ENCODE peak calls at places on chromosomes 3 and 15, in four cellular contexts. One of them, this sample, is unnamed. For H3K27me3, the result is how much of the 10 kb centered on the place peaks cover.

GRCh38 chr3:164832216-164832615 is 246.1 kb downstream of the SI start:
- DNase-seq in heart right ventricle: no peak
- DNase-seq in ascending aorta: no peak
- DNase-seq in IMR-90: no peak
- DNase-seq in this sample: no peak

GRCh38 chr3:153209596-153209995 is 47.6 kb downstream of the RAP2B start:
- DNase-seq in heart right ventricle: peak
- DNase-seq in ascending aorta: peak
- DNase-seq in IMR-90: peak
- DNase-seq in this sample: no peak

GRCh38 chr3:175255698-175256097 is 396.6 kb downstream of the NAALADL2 start:
- DNase-seq in heart right ventricle: no peak
- DNase-seq in ascending aorta: no peak
- DNase-seq in IMR-90: peak
- DNase-seq in this sample: no peak

GRCh38 chr3:177352424-177352823 is 155.1 kb upstream of the TBL1XR1 start:
- DNase-seq in heart right ventricle: no peak
- DNase-seq in ascending aorta: no peak
- DNase-seq in IMR-90: no peak
- DNase-seq in this sample: no peak

GRCh38 chr3:46984591-46985459 is 5.4 kb downstream of the NBEAL2 start:
- DNase-seq in heart right ventricle: no peak
- DNase-seq in ascending aorta: no peak
- DNase-seq in IMR-90: no peak
- DNase-seq in this sample: no peak

GRCh38 chr3:71254658-71255057 is 328.9 kb downstream of the FOXP1 start:
- DNase-seq in heart right ventricle: no peak
- DNase-seq in ascending aorta: no peak
- DNase-seq in IMR-90: peak
- DNase-seq in this sample: no peak

GRCh38 chr3:136893848-136894443 is 31.9 kb downstream of the NCK1 start:
- DNase-seq in heart right ventricle: no peak
- DNase-seq in ascending aorta: no peak
- DNase-seq in IMR-90: peak
- DNase-seq in this sample: no peak

GRCh38 chr3:164236856-164237255 is 841.4 kb downstream of the SI start:
- DNase-seq in heart right ventricle: no peak
- DNase-seq in ascending aorta: no peak
- DNase-seq in IMR-90: no peak
- DNase-seq in this sample: no peak

GRCh38 chr15:83694538-83694937 is 40.6 kb downstream of the ADAMTSL3 start:
- DNase-seq in heart right ventricle: no peak
- DNase-seq in ascending aorta: no peak
- DNase-seq in IMR-90: no peak
- DNase-seq in this sample: no peak

GRCh38 chr3:134822065-134822464 is 27.0 kb downstream of the EPHB1 start:
- DNase-seq in heart right ventricle: no peak
- DNase-seq in ascending aorta: no peak
- DNase-seq in IMR-90: no peak
- DNase-seq in this sample: no peak

GRCh38 chr15:86855307-86855706 is 775.6 kb downstream of the AGBL1 start:
- DNase-seq in heart right ventricle: no peak
- DNase-seq in ascending aorta: no peak
- DNase-seq in IMR-90: no peak
- DNase-seq in this sample: no peak

GRCh38 chr15:41825145-41825544 is 2.7 kb upstream of the JMJD7 start:
- DNase-seq in heart right ventricle: no peak
- DNase-seq in ascending aorta: no peak
- DNase-seq in IMR-90: no peak
- DNase-seq in this sample: no peak

GRCh38 chr3:58491506-58492384 is at the start of gene KCTD6:
- DNase-seq in heart right ventricle: peak
- DNase-seq in ascending aorta: peak
- DNase-seq in IMR-90: peak
- DNase-seq in this sample: peak

GRCh38 chr3:106457278-106458210 is 588.7 kb upstream of the CBLB start:
- DNase-seq in heart right ventricle: peak
- DNase-seq in ascending aorta: no peak
- DNase-seq in IMR-90: peak
- DNase-seq in this sample: no peak

GRCh38 chr3:10489746-10490483 is 15.5 kb downstream of the ATP2B2 start:
- DNase-seq in heart right ventricle: no peak
- DNase-seq in ascending aorta: no peak
- DNase-seq in IMR-90: no peak
- DNase-seq in this sample: no peak

GRCh38 chr3:127667119-127667681 is 5.6 kb upstream of the ABTB1 start:
- DNase-seq in heart right ventricle: no peak
- DNase-seq in ascending aorta: no peak
- DNase-seq in IMR-90: no peak
- DNase-seq in this sample: no peak

GRCh38 chr3:152399374-152399773 is 130.6 kb downstream of the MBNL1 start:
- DNase-seq in heart right ventricle: no peak
- DNase-seq in ascending aorta: no peak
- DNase-seq in IMR-90: peak
- DNase-seq in this sample: no peak

GRCh38 chr3:50559702-50560101 is 7.8 kb downstream of the C3orf18 start:
- DNase-seq in heart right ventricle: no peak
- DNase-seq in ascending aorta: no peak
- DNase-seq in IMR-90: no peak
- DNase-seq in this sample: no peak

GRCh38 chr3:17384567-17385296 is 357.7 kb downstream of the TBC1D5 start:
- DNase-seq in heart right ventricle: no peak
- DNase-seq in ascending aorta: no peak
- DNase-seq in IMR-90: peak
- DNase-seq in this sample: no peak

GRCh38 chr15:90035095-90035834 is 34.1 kb downstream of the ZNF710 start:
- DNase-seq in heart right ventricle: peak
- DNase-seq in ascending aorta: peak
- DNase-seq in IMR-90: peak
- DNase-seq in this sample: no peak

GRCh38 chr15:66733976-66734375 is 31.9 kb downstream of the SMAD6 start:
- DNase-seq in heart right ventricle: no peak
- DNase-seq in ascending aorta: no peak
- DNase-seq in IMR-90: no peak
- DNase-seq in this sample: no peak

GRCh38 chr3:31161889-31162288 is 267.4 kb upstream of the GADL1 start:
- DNase-seq in heart right ventricle: no peak
- DNase-seq in ascending aorta: no peak
- DNase-seq in IMR-90: no peak
- DNase-seq in this sample: no peak

GRCh38 chr15:52728899-52729298 is 49.7 kb upstream of the ATOSA start:
- DNase-seq in heart right ventricle: no peak
- DNase-seq in ascending aorta: no peak
- DNase-seq in IMR-90: peak
- DNase-seq in this sample: no peak

GRCh38 chr15:62853114-62853832 is 189.3 kb upstream of the TPM1 start:
- DNase-seq in heart right ventricle: no peak
- DNase-seq in ascending aorta: no peak
- DNase-seq in IMR-90: no peak
- DNase-seq in this sample: no peak

GRCh38 chr3:194184265-194184751 is 48.4 kb downstream of the HES1 start:
- DNase-seq in heart right ventricle: no peak
- DNase-seq in ascending aorta: no peak
- DNase-seq in IMR-90: no peak
- DNase-seq in this sample: no peak

GRCh38 chr3:194185225-194185624 is 49.3 kb downstream of the HES1 start:
- DNase-seq in heart right ventricle: no peak
- DNase-seq in ascending aorta: no peak
- DNase-seq in IMR-90: no peak
- DNase-seq in this sample: no peak

GRCh38 chr3:194183271-194183670 is 47.3 kb downstream of the HES1 start:
- DNase-seq in heart right ventricle: no peak
- DNase-seq in ascending aorta: no peak
- DNase-seq in IMR-90: no peak
- DNase-seq in this sample: no peak

GRCh38 chr3:194181612-194182011 is 45.7 kb downstream of the HES1 start:
- DNase-seq in heart right ventricle: no peak
- DNase-seq in ascending aorta: no peak
- DNase-seq in IMR-90: no peak
- DNase-seq in this sample: no peak

GRCh38 chr3:194182130-194182529 is 46.2 kb downstream of the HES1 start:
- DNase-seq in heart right ventricle: no peak
- DNase-seq in ascending aorta: no peak
- DNase-seq in IMR-90: no peak
- DNase-seq in this sample: no peak
- H3K4me3 ChIP-seq in heart right ventricle: no peak
- H3K4me3 ChIP-seq in ascending aorta: no peak
- H3K4me3 ChIP-seq in IMR-90: no peak
- H3K4me3 ChIP-seq in this sample: no peak

DNA sequence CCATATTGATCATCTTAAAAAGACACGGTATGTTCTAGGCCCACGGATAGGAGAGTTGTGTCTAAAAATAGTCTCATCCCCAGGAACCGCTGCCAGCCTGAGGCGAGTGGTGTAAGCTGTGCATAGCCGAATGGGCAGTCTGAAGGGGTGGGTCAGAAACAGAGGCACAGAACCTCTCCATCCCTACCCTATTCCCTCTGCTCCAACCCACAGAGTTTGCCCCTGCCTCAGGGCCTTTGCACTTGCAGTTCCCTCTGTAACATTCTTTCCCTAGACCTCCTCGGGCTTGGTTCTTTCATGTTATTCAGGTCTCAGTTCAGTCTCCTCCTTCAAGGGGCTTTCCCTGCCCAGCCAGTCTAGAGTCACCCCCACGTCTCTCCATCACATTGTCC is 4.8 kb downstream of the SCN5A start:
- DNase-seq in heart right ventricle: peak
- DNase-seq in ascending aorta: no peak
- DNase-seq in IMR-90: no peak
- DNase-seq in this sample: no peak
- H3K27me3 ChIP-seq in heart right ventricle: under half
- H3K27me3 ChIP-seq in ascending aorta: under half
- H3K27me3 ChIP-seq in IMR-90: under half
- H3K27me3 ChIP-seq in this sample: under half

DNA sequence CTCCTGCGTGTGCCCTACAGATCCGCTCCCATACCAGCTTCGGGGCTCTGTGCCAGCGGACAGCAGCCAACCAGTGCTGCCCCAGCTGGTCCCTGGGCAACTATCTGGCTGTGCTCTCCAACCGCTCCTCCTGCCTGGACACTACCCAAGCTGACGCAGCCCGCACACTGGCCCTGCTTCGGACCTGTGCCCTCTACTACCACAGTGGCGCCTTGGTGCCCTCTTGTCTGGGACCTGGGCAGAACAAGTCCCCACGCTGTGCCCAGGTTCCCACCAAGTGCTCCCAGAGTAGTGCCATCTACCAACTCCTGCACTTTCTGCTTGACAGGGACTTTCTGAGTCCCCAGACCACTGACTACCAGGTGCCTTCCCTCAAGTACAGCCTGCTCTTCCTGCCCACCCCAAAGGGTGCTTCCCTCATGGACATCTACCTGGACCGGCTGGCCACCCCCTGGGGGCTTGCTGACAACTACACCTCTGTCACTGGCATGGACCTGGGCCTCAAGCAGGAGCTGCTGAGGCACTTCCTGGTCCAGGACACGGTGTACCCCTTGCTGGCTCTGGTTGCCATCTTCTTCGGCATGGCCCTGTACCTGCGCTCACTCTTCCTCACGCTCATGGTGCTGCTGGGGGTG is 9.1 kb downstream of the DISP2 start:
- DNase-seq in heart right ventricle: peak
- DNase-seq in ascending aorta: no peak
- DNase-seq in IMR-90: no peak
- DNase-seq in this sample: no peak
- H3K4me3 ChIP-seq in heart right ventricle: peak
- H3K4me3 ChIP-seq in ascending aorta: peak
- H3K4me3 ChIP-seq in IMR-90: no peak
- H3K4me3 ChIP-seq in this sample: peak

GRCh38 chr3:138947303-138948121 is 495 bp downstream of the FOXL2NB start:
- DNase-seq in heart right ventricle: no peak
- DNase-seq in ascending aorta: no peak
- DNase-seq in IMR-90: no peak
- DNase-seq in this sample: no peak

GRCh38 chr3:138948371-138949001 is 1.5 kb downstream of the FOXL2NB start:
- DNase-seq in heart right ventricle: no peak
- DNase-seq in ascending aorta: no peak
- DNase-seq in IMR-90: no peak
- DNase-seq in this sample: no peak

GRCh38 chr3:138949445-138950005 is 2.5 kb downstream of the FOXL2NB start:
- DNase-seq in heart right ventricle: no peak
- DNase-seq in ascending aorta: no peak
- DNase-seq in IMR-90: no peak
- DNase-seq in this sample: no peak

GRCh38 chr3:138950006-138950644 is 3.1 kb downstream of the FOXL2NB start:
- DNase-seq in heart right ventricle: peak
- DNase-seq in ascending aorta: no peak
- DNase-seq in IMR-90: peak
- DNase-seq in this sample: no peak

DNA sequence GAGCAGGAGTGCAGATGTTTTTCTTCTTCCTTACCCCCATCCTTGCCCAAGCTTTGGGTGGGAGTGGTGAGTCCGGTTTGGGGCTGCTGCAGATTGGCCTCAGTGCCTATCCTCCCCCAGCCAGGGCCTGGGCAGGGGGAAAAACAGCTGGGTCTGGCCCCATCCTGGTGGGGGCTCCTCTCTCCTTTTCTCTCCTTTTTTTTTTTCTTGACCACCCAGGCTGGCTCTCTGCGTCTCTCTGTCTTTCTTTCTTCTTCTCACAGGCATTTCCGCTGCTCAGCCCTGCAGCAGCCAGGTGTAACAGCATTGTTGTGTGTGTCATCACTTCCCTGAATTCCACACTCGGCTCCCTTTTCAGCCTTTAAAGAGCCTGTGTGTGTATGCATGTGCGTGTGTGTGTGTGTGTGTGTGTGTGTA is 2.0 kb downstream of the FOXL2NB start:
- DNase-seq in heart right ventricle: no peak
- DNase-seq in ascending aorta: no peak
- DNase-seq in IMR-90: no peak
- DNase-seq in this sample: no peak
- H3K27me3 ChIP-seq in heart right ventricle: half or more
- H3K27me3 ChIP-seq in ascending aorta: under half
- H3K27me3 ChIP-seq in IMR-90: half or more
- H3K27me3 ChIP-seq in this sample: under half

GRCh38 chr3:132662212-132662611 is 2.1 kb downstream of the UBA5 start:
- DNase-seq in heart right ventricle: no peak
- DNase-seq in ascending aorta: no peak
- DNase-seq in IMR-90: no peak
- DNase-seq in this sample: no peak
- H3K4me3 ChIP-seq in heart right ventricle: peak
- H3K4me3 ChIP-seq in ascending aorta: peak
- H3K4me3 ChIP-seq in IMR-90: no peak
- H3K4me3 ChIP-seq in this sample: no peak